ENCODE peak calls at places on chromosomes 13 and 19, in five cellular contexts. One of them, this sample, is unnamed. For H3K4me1, the result is how much of the 10 kb centered on the place peaks cover.

GRCh38 chr19:45657520-45658163 is 10.4 kb upstream of the GIPR start:
- DNase-seq in mucosa of descending colon: no peak
- DNase-seq in body of pancreas: peak
- DNase-seq in uterus: no peak
- DNase-seq in IMR-90: no peak
- DNase-seq in this sample: no peak

GRCh38 chr19:49057636-49058234 is at the start of gene CGB7:
- DNase-seq in mucosa of descending colon: peak
- DNase-seq in body of pancreas: peak
- DNase-seq in uterus: peak
- DNase-seq in IMR-90: peak
- DNase-seq in this sample: peak

GRCh38 chr19:38529610-38530009 is 88.1 kb downstream of the MAP4K1 start:
- DNase-seq in mucosa of descending colon: no peak
- DNase-seq in body of pancreas: no peak
- DNase-seq in uterus: no peak
- DNase-seq in IMR-90: no peak
- DNase-seq in this sample: no peak

GRCh38 chr19:18995804-18996241 is 37.5 kb downstream of the SUGP2 start:
- DNase-seq in mucosa of descending colon: peak
- DNase-seq in body of pancreas: peak
- DNase-seq in uterus: peak
- DNase-seq in IMR-90: peak
- DNase-seq in this sample: peak

GRCh38 chr13:72129117-72129516 is 262.1 kb upstream of the DACH1 start:
- DNase-seq in mucosa of descending colon: no peak
- DNase-seq in body of pancreas: no peak
- DNase-seq in uterus: no peak
- DNase-seq in IMR-90: no peak
- DNase-seq in this sample: no peak

GRCh38 chr13:79445968-79446645 is 34.8 kb upstream of the NDFIP2 start:
- DNase-seq in mucosa of descending colon: no peak
- DNase-seq in body of pancreas: no peak
- DNase-seq in uterus: no peak
- DNase-seq in IMR-90: no peak
- DNase-seq in this sample: no peak

GRCh38 chr13:101210774-101211173 is 205.5 kb downstream of the NALCN start:
- DNase-seq in mucosa of descending colon: no peak
- DNase-seq in body of pancreas: no peak
- DNase-seq in uterus: no peak
- DNase-seq in IMR-90: no peak
- DNase-seq in this sample: no peak

GRCh38 chr19:45973564-45974338 is at the start of gene NOVA2:
- DNase-seq in mucosa of descending colon: peak
- DNase-seq in body of pancreas: peak
- DNase-seq in uterus: peak
- DNase-seq in IMR-90: peak
- DNase-seq in this sample: peak

GRCh38 chr13:51494151-51494550 is 41.3 kb upstream of the INTS6 start:
- DNase-seq in mucosa of descending colon: no peak
- DNase-seq in body of pancreas: no peak
- DNase-seq in uterus: no peak
- DNase-seq in IMR-90: peak
- DNase-seq in this sample: no peak

GRCh38 chr13:31044658-31045620 is 112.5 kb downstream of the TEX26 start:
- DNase-seq in mucosa of descending colon: no peak
- DNase-seq in body of pancreas: no peak
- DNase-seq in uterus: no peak
- DNase-seq in IMR-90: no peak
- DNase-seq in this sample: no peak

GRCh38 chr13:42977219-42977659 is 14.8 kb downstream of the EPSTI1 start:
- DNase-seq in mucosa of descending colon: no peak
- DNase-seq in body of pancreas: no peak
- DNase-seq in uterus: no peak
- DNase-seq in IMR-90: no peak
- DNase-seq in this sample: no peak

GRCh38 chr13:35055705-35056104 is 113.6 kb downstream of the NBEA start:
- DNase-seq in mucosa of descending colon: no peak
- DNase-seq in body of pancreas: no peak
- DNase-seq in uterus: no peak
- DNase-seq in IMR-90: no peak
- DNase-seq in this sample: no peak

GRCh38 chr13:36840718-36841250 is 21.8 kb downstream of the RFXAP start:
- DNase-seq in mucosa of descending colon: no peak
- DNase-seq in body of pancreas: no peak
- DNase-seq in uterus: no peak
- DNase-seq in IMR-90: no peak
- DNase-seq in this sample: no peak

GRCh38 chr19:35154535-35155406 is at the start of gene FXYD5:
- DNase-seq in mucosa of descending colon: peak
- DNase-seq in body of pancreas: peak
- DNase-seq in uterus: peak
- DNase-seq in IMR-90: peak
- DNase-seq in this sample: peak

GRCh38 chr19:7488736-7489353 is at the start of gene PEX11G:
- DNase-seq in mucosa of descending colon: peak
- DNase-seq in body of pancreas: peak
- DNase-seq in uterus: peak
- DNase-seq in IMR-90: peak
- DNase-seq in this sample: peak

GRCh38 chr13:31982124-31982523 is 49.5 kb upstream of the FRY start:
- DNase-seq in mucosa of descending colon: no peak
- DNase-seq in body of pancreas: no peak
- DNase-seq in uterus: no peak
- DNase-seq in IMR-90: no peak
- DNase-seq in this sample: no peak

GRCh38 chr19:46115396-46116109 is 8.9 kb downstream of the IGFL3 start:
- DNase-seq in mucosa of descending colon: no peak
- DNase-seq in body of pancreas: peak
- DNase-seq in uterus: peak
- DNase-seq in IMR-90: peak
- DNase-seq in this sample: no peak

GRCh38 chr13:67062160-67062559 is 168.0 kb downstream of the PCDH9 start:
- DNase-seq in mucosa of descending colon: no peak
- DNase-seq in body of pancreas: no peak
- DNase-seq in uterus: no peak
- DNase-seq in IMR-90: no peak
- DNase-seq in this sample: no peak

GRCh38 chr19:40775632-40776022 is 306 bp downstream of the MIA start:
- DNase-seq in mucosa of descending colon: no peak
- DNase-seq in body of pancreas: no peak
- DNase-seq in uterus: no peak
- DNase-seq in IMR-90: no peak
- DNase-seq in this sample: no peak

GRCh38 chr13:30396434-30397075 is 25.7 kb upstream of the UBE2L5 start:
- DNase-seq in mucosa of descending colon: no peak
- DNase-seq in body of pancreas: no peak
- DNase-seq in uterus: no peak
- DNase-seq in IMR-90: peak
- DNase-seq in this sample: no peak

GRCh38 chr13:80086304-80086721 is 254.6 kb downstream of the SPRY2 start:
- DNase-seq in mucosa of descending colon: no peak
- DNase-seq in body of pancreas: no peak
- DNase-seq in uterus: no peak
- DNase-seq in IMR-90: peak
- DNase-seq in this sample: no peak

GRCh38 chr19:39514840-39515550 is at the start of gene SELENOV:
- DNase-seq in mucosa of descending colon: no peak
- DNase-seq in body of pancreas: no peak
- DNase-seq in uterus: no peak
- DNase-seq in IMR-90: no peak
- DNase-seq in this sample: no peak

GRCh38 chr13:37357548-37357947 is 241.0 kb downstream of the POSTN start:
- DNase-seq in mucosa of descending colon: no peak
- DNase-seq in body of pancreas: no peak
- DNase-seq in uterus: no peak
- DNase-seq in IMR-90: peak
- DNase-seq in this sample: no peak

GRCh38 chr19:35153701-35154534 is 617 bp upstream of the FXYD5 start:
- DNase-seq in mucosa of descending colon: peak
- DNase-seq in body of pancreas: no peak
- DNase-seq in uterus: no peak
- DNase-seq in IMR-90: no peak
- DNase-seq in this sample: peak

GRCh38 chr13:57627663-57628062 is 3.9 kb upstream of the PCDH17 start:
- DNase-seq in mucosa of descending colon: no peak
- DNase-seq in body of pancreas: no peak
- DNase-seq in uterus: no peak
- DNase-seq in IMR-90: peak
- DNase-seq in this sample: no peak

GRCh38 chr13:26324867-26325266 is 70.9 kb downstream of the CDK8 start:
- DNase-seq in mucosa of descending colon: no peak
- DNase-seq in body of pancreas: no peak
- DNase-seq in uterus: no peak
- DNase-seq in IMR-90: peak
- DNase-seq in this sample: no peak

GRCh38 chr19:41219924-41220567 is 1.0 kb downstream of the AXL start:
- DNase-seq in mucosa of descending colon: no peak
- DNase-seq in body of pancreas: peak
- DNase-seq in uterus: peak
- DNase-seq in IMR-90: peak
- DNase-seq in this sample: peak

GRCh38 chr19:10961073-10961762 is 388 bp downstream of the SMARCA4 start:
- DNase-seq in mucosa of descending colon: peak
- DNase-seq in body of pancreas: peak
- DNase-seq in uterus: no peak
- DNase-seq in IMR-90: no peak
- DNase-seq in this sample: peak

GRCh38 chr19:41882568-41883462 is at the start of gene ARHGEF1:
- DNase-seq in mucosa of descending colon: peak
- DNase-seq in body of pancreas: peak
- DNase-seq in uterus: peak
- DNase-seq in IMR-90: no peak
- DNase-seq in this sample: peak

GRCh38 chr19:3178973-3179738 is 587 bp downstream of the S1PR4 start:
- DNase-seq in mucosa of descending colon: no peak
- DNase-seq in body of pancreas: no peak
- DNase-seq in uterus: no peak
- DNase-seq in IMR-90: no peak
- DNase-seq in this sample: no peak

GRCh38 chr19:15419413-15420025 is 731 bp upstream of the AKAP8L start:
- DNase-seq in mucosa of descending colon: no peak
- DNase-seq in body of pancreas: no peak
- DNase-seq in uterus: no peak
- DNase-seq in IMR-90: no peak
- DNase-seq in this sample: no peak

GRCh38 chr13:114130708-114131580 is 1.5 kb downstream of the RASA3 start:
- DNase-seq in mucosa of descending colon: peak
- DNase-seq in body of pancreas: peak
- DNase-seq in uterus: peak
- DNase-seq in IMR-90: peak
- DNase-seq in this sample: peak

GRCh38 chr19:38250821-38251563 is 5.2 kb downstream of the PPP1R14A start:
- DNase-seq in mucosa of descending colon: peak
- DNase-seq in body of pancreas: peak
- DNase-seq in uterus: peak
- DNase-seq in IMR-90: no peak
- DNase-seq in this sample: peak

GRCh38 chr19:38277549-38277948 is 13.2 kb downstream of the SPINT2 start:
- DNase-seq in mucosa of descending colon: no peak
- DNase-seq in body of pancreas: no peak
- DNase-seq in uterus: no peak
- DNase-seq in IMR-90: peak
- DNase-seq in this sample: no peak

GRCh38 chr13:105031306-105031705 is 1504.2 kb downstream of the EFNB2 start:
- DNase-seq in mucosa of descending colon: no peak
- DNase-seq in body of pancreas: no peak
- DNase-seq in uterus: no peak
- DNase-seq in IMR-90: no peak
- DNase-seq in this sample: no peak

GRCh38 chr13:49791214-49791752 is 1.2 kb downstream of the KPNA3 start:
- DNase-seq in mucosa of descending colon: no peak
- DNase-seq in body of pancreas: peak
- DNase-seq in uterus: no peak
- DNase-seq in IMR-90: peak
- DNase-seq in this sample: no peak

GRCh38 chr19:5117421-5117820 is 148.5 kb downstream of the KDM4B start:
- DNase-seq in mucosa of descending colon: no peak
- DNase-seq in body of pancreas: no peak
- DNase-seq in uterus: no peak
- DNase-seq in IMR-90: no peak
- DNase-seq in this sample: no peak
- TF ChIP-seq CTCF in mucosa of descending colon: no peak
- TF ChIP-seq CTCF in body of pancreas: no peak
- TF ChIP-seq CTCF in uterus: no peak
- TF ChIP-seq CTCF in IMR-90: no peak
- TF ChIP-seq CTCF in this sample: no peak

DNA sequence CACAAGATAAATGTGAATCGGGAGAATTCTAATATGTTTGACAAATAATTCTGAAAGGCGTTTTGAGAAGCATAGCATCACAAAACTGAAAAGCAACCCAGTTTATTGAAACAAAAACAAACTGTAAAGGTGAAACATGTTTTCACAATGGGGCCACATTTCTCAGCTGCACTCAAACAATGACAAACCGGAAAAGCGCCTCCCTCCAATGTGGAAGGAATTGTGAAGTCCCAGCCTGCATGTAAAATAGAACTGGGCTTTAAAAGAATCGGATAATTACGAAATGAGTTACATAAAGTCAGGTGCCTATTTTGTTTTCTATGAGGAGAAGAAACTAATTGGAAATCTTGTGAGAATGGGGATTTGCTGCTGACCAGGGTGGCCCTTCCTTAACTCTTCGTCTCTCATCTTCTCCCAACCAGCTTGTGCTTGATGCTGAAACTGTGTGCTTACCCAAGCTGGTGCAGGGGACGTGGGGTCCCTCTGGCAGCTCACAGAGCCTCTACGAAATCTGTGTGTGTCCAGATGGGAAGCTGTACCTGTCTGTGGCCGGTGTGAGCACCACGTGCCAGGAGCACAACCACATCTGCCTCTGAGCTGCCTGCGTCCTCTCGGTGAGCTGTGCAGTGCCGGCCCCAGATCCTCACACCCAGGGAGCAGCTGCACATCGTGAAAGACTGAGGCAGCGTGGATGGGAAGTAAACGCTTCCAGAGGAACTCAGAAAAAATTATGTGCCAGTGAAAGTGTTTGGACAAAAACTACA is 109.4 kb downstream of the SACS start:
- DNase-seq in mucosa of descending colon: no peak
- DNase-seq in body of pancreas: no peak
- DNase-seq in uterus: no peak
- DNase-seq in IMR-90: peak
- DNase-seq in this sample: no peak
- H3K4me1 ChIP-seq in mucosa of descending colon: under half
- H3K4me1 ChIP-seq in body of pancreas: under half
- H3K4me1 ChIP-seq in uterus: under half
- H3K4me1 ChIP-seq in IMR-90: under half
- H3K4me1 ChIP-seq in this sample: under half

GRCh38 chr13:111115051-111115840 is at the start of gene ARHGEF7:
- DNase-seq in mucosa of descending colon: no peak
- DNase-seq in body of pancreas: peak
- DNase-seq in uterus: peak
- DNase-seq in IMR-90: no peak
- DNase-seq in this sample: peak
- H3K4me3 ChIP-seq in mucosa of descending colon: no peak
- H3K4me3 ChIP-seq in body of pancreas: peak
- H3K4me3 ChIP-seq in uterus: peak
- H3K4me3 ChIP-seq in IMR-90: peak
- H3K4me3 ChIP-seq in this sample: peak

GRCh38 chr19:31355330-31356289 is 6.4 kb upstream of the TSHZ3 start:
- DNase-seq in mucosa of descending colon: no peak
- DNase-seq in body of pancreas: no peak
- DNase-seq in uterus: no peak
- DNase-seq in IMR-90: no peak
- DNase-seq in this sample: no peak
- TF ChIP-seq CTCF in mucosa of descending colon: no peak
- TF ChIP-seq CTCF in body of pancreas: no peak
- TF ChIP-seq CTCF in uterus: no peak
- TF ChIP-seq CTCF in IMR-90: no peak
- TF ChIP-seq CTCF in this sample: no peak